ENCODE peak calls at places on chromosomes 5 and 9, in nine cellular contexts. H, R, O, E, M, A, G, S and X are unnamed samples.

GRCh38 chr9:137395666-137396010 is 27.3 kb downstream of the EXD3 start:
- DNase-seq in H (no peak), R (no peak), O (no peak), E (no peak), M (no peak), A (no peak), G (no peak), S (no peak), X (no peak)

GRCh38 chr9:138020120-138020794 is 142.7 kb downstream of the CACNA1B start:
- DNase-seq in H (no peak), R (no peak), O (no peak), E (no peak), M (no peak), A (no peak), G (no peak), S (no peak), X (no peak)

GRCh38 chr9:34396276-34397214 is 19.8 kb upstream of the MYORG start:
- DNase-seq in H (no peak), R (no peak), O (no peak), E (no peak), M (no peak), A (no peak), G (no peak), S (no peak), X (no peak)

GRCh38 chr9:136052433-136052880 is 42.6 kb downstream of the NACC2 start:
- DNase-seq in H (peak), R (no peak), O (no peak), E (no peak), M (no peak), A (no peak), G (no peak), S (no peak), X (no peak)

GRCh38 chr5:61697811-61698587 is 365.9 kb downstream of the ZSWIM6 start:
- DNase-seq in H (no peak), R (no peak), O (no peak), E (no peak), M (no peak), A (no peak), G (no peak), S (no peak), X (no peak)

GRCh38 chr9:136713555-136713949 is 1.2 kb downstream of the DIPK1B start:
- DNase-seq in H (no peak), R (no peak), O (no peak), E (no peak), M (no peak), A (no peak), G (no peak), S (no peak), X (no peak)

GRCh38 chr5:139863855-139864558 is 68.4 kb downstream of the PSD2 start:
- DNase-seq in H (peak), R (peak), O (peak), E (no peak), M (peak), A (peak), G (peak), S (peak), X (peak)

GRCh38 chr9:77011973-77012817 is 7.3 kb upstream of the FOXB2 start:
- DNase-seq in H (peak), R (peak), O (peak), E (no peak), M (peak), A (no peak), G (no peak), S (no peak), X (peak)

GRCh38 chr9:92661761-92662160 is 8.2 kb downstream of the IPPK start:
- DNase-seq in H (no peak), R (no peak), O (no peak), E (no peak), M (no peak), A (no peak), G (no peak), S (no peak), X (no peak)

GRCh38 chr5:75869891-75870290 is 152.7 kb upstream of the POC5 start:
- DNase-seq in H (no peak), R (no peak), O (no peak), E (no peak), M (no peak), A (no peak), G (no peak), S (no peak), X (no peak)

GRCh38 chr5:107486489-107486888 is 184.2 kb downstream of the EFNA5 start:
- DNase-seq in H (no peak), R (peak), O (no peak), E (no peak), M (peak), A (no peak), G (no peak), S (peak), X (no peak)

GRCh38 chr5:154444559-154445421 is 1.0 kb upstream of the SAP30L start:
- DNase-seq in H (no peak), R (no peak), O (no peak), E (no peak), M (peak), A (no peak), G (no peak), S (no peak), X (peak)

GRCh38 chr9:87862536-87863268 is 20.0 kb upstream of the SPATA31E1 start:
- DNase-seq in H (no peak), R (no peak), O (no peak), E (no peak), M (no peak), A (no peak), G (no peak), S (no peak), X (no peak)